ENCODE peak calls at places on chromosomes 13 and 19, in five cellular contexts. One of them, this sample, is unnamed.

GRCh38 chr19:1445932-1446712 is 3.8 kb upstream of the APC2 start:
- DNase-seq in stimulated activated CD8-positive, alpha-beta memory T cell treated with anti-CD3 and anti-CD28 coated beads, Interleukin-7, amount 100 ng/mL, for 1 hour: no peak
- DNase-seq in stimulated activated CD4-positive, alpha-beta T cell treated with anti-CD3 and anti-CD28 coated beads, TNF-alpha, amount 100 ng/mL, for 48 hours: no peak
- DNase-seq in mesothelial cell of epicardium: peak; percentile 62
- DNase-seq in EL: no peak
- DNase-seq in this sample: no peak

GRCh38 chr13:42215578-42216421 is 56.2 kb upstream of the AKAP11 start:
- DNase-seq in stimulated activated CD8-positive, alpha-beta memory T cell treated with anti-CD3 and anti-CD28 coated beads, Interleukin-7, amount 100 ng/mL, for 1 hour: no peak
- DNase-seq in mesothelial cell of epicardium: no peak
- DNase-seq in EL: peak; percentile 41
- DNase-seq in stimulated activated CD4-positive, alpha-beta T cell treated with anti-CD3 and anti-CD28 coated beads, TNF-alpha, amount 100 ng/mL, for 48 hours: no peak
- DNase-seq in this sample: peak; percentile 46

GRCh38 chr19:3725640-3726310 is 17.6 kb downstream of the TJP3 start:
- DNase-seq in mesothelial cell of epicardium: no peak
- DNase-seq in EL: peak; percentile 27
- DNase-seq in stimulated activated CD4-positive, alpha-beta T cell treated with anti-CD3 and anti-CD28 coated beads, TNF-alpha, amount 100 ng/mL, for 48 hours: no peak
- DNase-seq in stimulated activated CD8-positive, alpha-beta memory T cell treated with anti-CD3 and anti-CD28 coated beads, Interleukin-7, amount 100 ng/mL, for 1 hour: no peak
- DNase-seq in this sample: no peak

GRCh38 chr19:30666301-30666803 is 294.2 kb downstream of the ZNF536 start:
- DNase-seq in EL: peak; percentile 22
- DNase-seq in stimulated activated CD4-positive, alpha-beta T cell treated with anti-CD3 and anti-CD28 coated beads, TNF-alpha, amount 100 ng/mL, for 48 hours: no peak
- DNase-seq in stimulated activated CD8-positive, alpha-beta memory T cell treated with anti-CD3 and anti-CD28 coated beads, Interleukin-7, amount 100 ng/mL, for 1 hour: peak; percentile 11
- DNase-seq in mesothelial cell of epicardium: no peak
- DNase-seq in this sample: peak; percentile 2

GRCh38 chr19:47230122-47230920 is 678 bp downstream of the BBC3 start:
- DNase-seq in mesothelial cell of epicardium: peak; percentile 66
- DNase-seq in stimulated activated CD4-positive, alpha-beta T cell treated with anti-CD3 and anti-CD28 coated beads, TNF-alpha, amount 100 ng/mL, for 48 hours: no peak
- DNase-seq in stimulated activated CD8-positive, alpha-beta memory T cell treated with anti-CD3 and anti-CD28 coated beads, Interleukin-7, amount 100 ng/mL, for 1 hour: peak; percentile 66
- DNase-seq in EL: peak; percentile 49
- DNase-seq in this sample: no peak

GRCh38 chr13:37453246-37453645 is 145.3 kb downstream of the POSTN start:
- DNase-seq in EL: peak; percentile 18
- DNase-seq in stimulated activated CD4-positive, alpha-beta T cell treated with anti-CD3 and anti-CD28 coated beads, TNF-alpha, amount 100 ng/mL, for 48 hours: no peak
- DNase-seq in mesothelial cell of epicardium: no peak
- DNase-seq in stimulated activated CD8-positive, alpha-beta memory T cell treated with anti-CD3 and anti-CD28 coated beads, Interleukin-7, amount 100 ng/mL, for 1 hour: no peak
- DNase-seq in this sample: no peak

GRCh38 chr19:35030257-35031071 is at the start of gene SCN1B:
- DNase-seq in stimulated activated CD4-positive, alpha-beta T cell treated with anti-CD3 and anti-CD28 coated beads, TNF-alpha, amount 100 ng/mL, for 48 hours: peak; percentile 59
- DNase-seq in stimulated activated CD8-positive, alpha-beta memory T cell treated with anti-CD3 and anti-CD28 coated beads, Interleukin-7, amount 100 ng/mL, for 1 hour: peak; percentile 43
- DNase-seq in mesothelial cell of epicardium: peak; percentile 50
- DNase-seq in EL: peak; percentile 76
- DNase-seq in this sample: peak; percentile 33

GRCh38 chr13:42109957-42110356 is 61.5 kb downstream of the DGKH start:
- DNase-seq in stimulated activated CD4-positive, alpha-beta T cell treated with anti-CD3 and anti-CD28 coated beads, TNF-alpha, amount 100 ng/mL, for 48 hours: no peak
- DNase-seq in EL: no peak
- DNase-seq in stimulated activated CD8-positive, alpha-beta memory T cell treated with anti-CD3 and anti-CD28 coated beads, Interleukin-7, amount 100 ng/mL, for 1 hour: no peak
- DNase-seq in mesothelial cell of epicardium: no peak
- DNase-seq in this sample: no peak

GRCh38 chr13:33348366-33348765 is 62.8 kb upstream of the STARD13 start:
- DNase-seq in stimulated activated CD4-positive, alpha-beta T cell treated with anti-CD3 and anti-CD28 coated beads, TNF-alpha, amount 100 ng/mL, for 48 hours: no peak
- DNase-seq in mesothelial cell of epicardium: no peak
- DNase-seq in EL: peak; percentile 69
- DNase-seq in stimulated activated CD8-positive, alpha-beta memory T cell treated with anti-CD3 and anti-CD28 coated beads, Interleukin-7, amount 100 ng/mL, for 1 hour: no peak
- DNase-seq in this sample: no peak

GRCh38 chr13:102642475-102642874 is 45.7 kb downstream of the TPP2 start:
- DNase-seq in EL: no peak
- DNase-seq in stimulated activated CD4-positive, alpha-beta T cell treated with anti-CD3 and anti-CD28 coated beads, TNF-alpha, amount 100 ng/mL, for 48 hours: no peak
- DNase-seq in mesothelial cell of epicardium: no peak
- DNase-seq in stimulated activated CD8-positive, alpha-beta memory T cell treated with anti-CD3 and anti-CD28 coated beads, Interleukin-7, amount 100 ng/mL, for 1 hour: no peak
- DNase-seq in this sample: no peak

GRCh38 chr13:29849731-29850212 is 645 bp downstream of the UBL3 start:
- DNase-seq in stimulated activated CD4-positive, alpha-beta T cell treated with anti-CD3 and anti-CD28 coated beads, TNF-alpha, amount 100 ng/mL, for 48 hours: no peak
- DNase-seq in stimulated activated CD8-positive, alpha-beta memory T cell treated with anti-CD3 and anti-CD28 coated beads, Interleukin-7, amount 100 ng/mL, for 1 hour: no peak
- DNase-seq in mesothelial cell of epicardium: no peak
- DNase-seq in EL: peak; percentile 72
- DNase-seq in this sample: peak; percentile 50

GRCh38 chr13:33057019-33057785 is 41.0 kb downstream of the KL start:
- DNase-seq in EL: peak; percentile 27
- DNase-seq in stimulated activated CD8-positive, alpha-beta memory T cell treated with anti-CD3 and anti-CD28 coated beads, Interleukin-7, amount 100 ng/mL, for 1 hour: no peak
- DNase-seq in stimulated activated CD4-positive, alpha-beta T cell treated with anti-CD3 and anti-CD28 coated beads, TNF-alpha, amount 100 ng/mL, for 48 hours: no peak
- DNase-seq in mesothelial cell of epicardium: no peak
- DNase-seq in this sample: no peak

GRCh38 chr13:32314968-32315254 is 252 bp downstream of the ZAR1L start:
- DNase-seq in stimulated activated CD4-positive, alpha-beta T cell treated with anti-CD3 and anti-CD28 coated beads, TNF-alpha, amount 100 ng/mL, for 48 hours: peak; percentile 22
- DNase-seq in EL: peak; percentile 63
- DNase-seq in mesothelial cell of epicardium: no peak
- DNase-seq in stimulated activated CD8-positive, alpha-beta memory T cell treated with anti-CD3 and anti-CD28 coated beads, Interleukin-7, amount 100 ng/mL, for 1 hour: peak; percentile 35
- DNase-seq in this sample: no peak

GRCh38 chr19:22945560-22945959 is 57.4 kb downstream of the ZNF728 start:
- DNase-seq in EL: no peak
- DNase-seq in mesothelial cell of epicardium: no peak
- DNase-seq in stimulated activated CD8-positive, alpha-beta memory T cell treated with anti-CD3 and anti-CD28 coated beads, Interleukin-7, amount 100 ng/mL, for 1 hour: no peak
- DNase-seq in stimulated activated CD4-positive, alpha-beta T cell treated with anti-CD3 and anti-CD28 coated beads, TNF-alpha, amount 100 ng/mL, for 48 hours: no peak
- DNase-seq in this sample: peak; percentile 16

GRCh38 chr13:45040626-45041025 is 51.3 kb downstream of the GPALPP1 start:
- DNase-seq in EL: peak; percentile 18
- DNase-seq in stimulated activated CD4-positive, alpha-beta T cell treated with anti-CD3 and anti-CD28 coated beads, TNF-alpha, amount 100 ng/mL, for 48 hours: no peak
- DNase-seq in stimulated activated CD8-positive, alpha-beta memory T cell treated with anti-CD3 and anti-CD28 coated beads, Interleukin-7, amount 100 ng/mL, for 1 hour: no peak
- DNase-seq in mesothelial cell of epicardium: no peak
- DNase-seq in this sample: no peak

GRCh38 chr13:41296879-41297646 is 14.0 kb upstream of the NAA16 start:
- DNase-seq in mesothelial cell of epicardium: no peak
- DNase-seq in stimulated activated CD8-positive, alpha-beta memory T cell treated with anti-CD3 and anti-CD28 coated beads, Interleukin-7, amount 100 ng/mL, for 1 hour: no peak
- DNase-seq in stimulated activated CD4-positive, alpha-beta T cell treated with anti-CD3 and anti-CD28 coated beads, TNF-alpha, amount 100 ng/mL, for 48 hours: no peak
- DNase-seq in EL: no peak
- DNase-seq in this sample: no peak

GRCh38 chr13:52812941-52813340 is 35.5 kb downstream of the PCDH8 start:
- DNase-seq in stimulated activated CD4-positive, alpha-beta T cell treated with anti-CD3 and anti-CD28 coated beads, TNF-alpha, amount 100 ng/mL, for 48 hours: no peak
- DNase-seq in EL: no peak
- DNase-seq in mesothelial cell of epicardium: no peak
- DNase-seq in stimulated activated CD8-positive, alpha-beta memory T cell treated with anti-CD3 and anti-CD28 coated beads, Interleukin-7, amount 100 ng/mL, for 1 hour: no peak
- DNase-seq in this sample: no peak

GRCh38 chr13:27794075-27794691 is 1.9 kb downstream of the GSX1 start:
- DNase-seq in EL: no peak
- DNase-seq in stimulated activated CD8-positive, alpha-beta memory T cell treated with anti-CD3 and anti-CD28 coated beads, Interleukin-7, amount 100 ng/mL, for 1 hour: no peak
- DNase-seq in stimulated activated CD4-positive, alpha-beta T cell treated with anti-CD3 and anti-CD28 coated beads, TNF-alpha, amount 100 ng/mL, for 48 hours: no peak
- DNase-seq in mesothelial cell of epicardium: no peak
- DNase-seq in this sample: no peak

GRCh38 chr19:38009650-38010229 is 102.7 kb downstream of the SIPA1L3 start:
- DNase-seq in stimulated activated CD4-positive, alpha-beta T cell treated with anti-CD3 and anti-CD28 coated beads, TNF-alpha, amount 100 ng/mL, for 48 hours: no peak
- DNase-seq in mesothelial cell of epicardium: no peak
- DNase-seq in EL: no peak
- DNase-seq in stimulated activated CD8-positive, alpha-beta memory T cell treated with anti-CD3 and anti-CD28 coated beads, Interleukin-7, amount 100 ng/mL, for 1 hour: no peak
- DNase-seq in this sample: no peak

GRCh38 chr19:35095667-35096368 is 19.8 kb upstream of the FXYD3 start:
- DNase-seq in stimulated activated CD4-positive, alpha-beta T cell treated with anti-CD3 and anti-CD28 coated beads, TNF-alpha, amount 100 ng/mL, for 48 hours: no peak
- DNase-seq in mesothelial cell of epicardium: no peak
- DNase-seq in EL: no peak
- DNase-seq in stimulated activated CD8-positive, alpha-beta memory T cell treated with anti-CD3 and anti-CD28 coated beads, Interleukin-7, amount 100 ng/mL, for 1 hour: no peak
- DNase-seq in this sample: no peak

GRCh38 chr13:106418556-106418955 is 116.9 kb downstream of the EFNB2 start:
- DNase-seq in stimulated activated CD8-positive, alpha-beta memory T cell treated with anti-CD3 and anti-CD28 coated beads, Interleukin-7, amount 100 ng/mL, for 1 hour: no peak
- DNase-seq in stimulated activated CD4-positive, alpha-beta T cell treated with anti-CD3 and anti-CD28 coated beads, TNF-alpha, amount 100 ng/mL, for 48 hours: no peak
- DNase-seq in EL: peak; percentile 77
- DNase-seq in mesothelial cell of epicardium: no peak
- DNase-seq in this sample: no peak

GRCh38 chr19:46840157-46840942 is 10.3 kb downstream of the AP2S1 start:
- DNase-seq in stimulated activated CD8-positive, alpha-beta memory T cell treated with anti-CD3 and anti-CD28 coated beads, Interleukin-7, amount 100 ng/mL, for 1 hour: peak; percentile 5
- DNase-seq in EL: peak; percentile 71
- DNase-seq in mesothelial cell of epicardium: no peak
- DNase-seq in stimulated activated CD4-positive, alpha-beta T cell treated with anti-CD3 and anti-CD28 coated beads, TNF-alpha, amount 100 ng/mL, for 48 hours: no peak
- DNase-seq in this sample: no peak

GRCh38 chr19:58117841-58118575 is 20.0 kb upstream of the ZSCAN18 start:
- DNase-seq in stimulated activated CD4-positive, alpha-beta T cell treated with anti-CD3 and anti-CD28 coated beads, TNF-alpha, amount 100 ng/mL, for 48 hours: no peak
- DNase-seq in EL: no peak
- DNase-seq in stimulated activated CD8-positive, alpha-beta memory T cell treated with anti-CD3 and anti-CD28 coated beads, Interleukin-7, amount 100 ng/mL, for 1 hour: no peak
- DNase-seq in mesothelial cell of epicardium: no peak
- DNase-seq in this sample: no peak

GRCh38 chr13:111361873-111362648 is 41.6 kb downstream of the TEX29 start:
- DNase-seq in mesothelial cell of epicardium: no peak
- DNase-seq in stimulated activated CD8-positive, alpha-beta memory T cell treated with anti-CD3 and anti-CD28 coated beads, Interleukin-7, amount 100 ng/mL, for 1 hour: no peak
- DNase-seq in EL: no peak
- DNase-seq in stimulated activated CD4-positive, alpha-beta T cell treated with anti-CD3 and anti-CD28 coated beads, TNF-alpha, amount 100 ng/mL, for 48 hours: no peak
- DNase-seq in this sample: no peak

GRCh38 chr19:30406220-30406944 is 34.2 kb downstream of the ZNF536 start:
- DNase-seq in mesothelial cell of epicardium: no peak
- DNase-seq in EL: no peak
- DNase-seq in stimulated activated CD4-positive, alpha-beta T cell treated with anti-CD3 and anti-CD28 coated beads, TNF-alpha, amount 100 ng/mL, for 48 hours: no peak
- DNase-seq in stimulated activated CD8-positive, alpha-beta memory T cell treated with anti-CD3 and anti-CD28 coated beads, Interleukin-7, amount 100 ng/mL, for 1 hour: no peak
- DNase-seq in this sample: no peak

GRCh38 chr13:101473458-101473857 is 21.0 kb downstream of the ITGBL1 start:
- DNase-seq in stimulated activated CD8-positive, alpha-beta memory T cell treated with anti-CD3 and anti-CD28 coated beads, Interleukin-7, amount 100 ng/mL, for 1 hour: no peak
- DNase-seq in mesothelial cell of epicardium: no peak
- DNase-seq in stimulated activated CD4-positive, alpha-beta T cell treated with anti-CD3 and anti-CD28 coated beads, TNF-alpha, amount 100 ng/mL, for 48 hours: no peak
- DNase-seq in EL: peak; percentile 94
- DNase-seq in this sample: no peak

GRCh38 chr19:11365557-11366117 is 8.8 kb upstream of the SWSAP1 start:
- DNase-seq in stimulated activated CD4-positive, alpha-beta T cell treated with anti-CD3 and anti-CD28 coated beads, TNF-alpha, amount 100 ng/mL, for 48 hours: no peak
- DNase-seq in mesothelial cell of epicardium: no peak
- DNase-seq in stimulated activated CD8-positive, alpha-beta memory T cell treated with anti-CD3 and anti-CD28 coated beads, Interleukin-7, amount 100 ng/mL, for 1 hour: no peak
- DNase-seq in EL: no peak
- DNase-seq in this sample: no peak

GRCh38 chr13:66565261-66565660 is 664.9 kb downstream of the PCDH9 start:
- DNase-seq in mesothelial cell of epicardium: no peak
- DNase-seq in stimulated activated CD8-positive, alpha-beta memory T cell treated with anti-CD3 and anti-CD28 coated beads, Interleukin-7, amount 100 ng/mL, for 1 hour: no peak
- DNase-seq in stimulated activated CD4-positive, alpha-beta T cell treated with anti-CD3 and anti-CD28 coated beads, TNF-alpha, amount 100 ng/mL, for 48 hours: no peak
- DNase-seq in EL: no peak
- DNase-seq in this sample: no peak

GRCh38 chr19:10009269-10009665 is 1.0 kb downstream of the COL5A3 start:
- DNase-seq in mesothelial cell of epicardium: peak; percentile 82
- DNase-seq in stimulated activated CD8-positive, alpha-beta memory T cell treated with anti-CD3 and anti-CD28 coated beads, Interleukin-7, amount 100 ng/mL, for 1 hour: no peak
- DNase-seq in EL: peak; percentile 90
- DNase-seq in stimulated activated CD4-positive, alpha-beta T cell treated with anti-CD3 and anti-CD28 coated beads, TNF-alpha, amount 100 ng/mL, for 48 hours: no peak
- DNase-seq in this sample: no peak

GRCh38 chr19:40599331-40600085 is 1.7 kb upstream of the LTBP4 start:
- DNase-seq in stimulated activated CD8-positive, alpha-beta memory T cell treated with anti-CD3 and anti-CD28 coated beads, Interleukin-7, amount 100 ng/mL, for 1 hour: no peak
- DNase-seq in mesothelial cell of epicardium: no peak
- DNase-seq in EL: no peak
- DNase-seq in stimulated activated CD4-positive, alpha-beta T cell treated with anti-CD3 and anti-CD28 coated beads, TNF-alpha, amount 100 ng/mL, for 48 hours: no peak
- DNase-seq in this sample: no peak

GRCh38 chr13:66586489-66586888 is 643.6 kb downstream of the PCDH9 start:
- DNase-seq in mesothelial cell of epicardium: no peak
- DNase-seq in EL: no peak
- DNase-seq in stimulated activated CD8-positive, alpha-beta memory T cell treated with anti-CD3 and anti-CD28 coated beads, Interleukin-7, amount 100 ng/mL, for 1 hour: no peak
- DNase-seq in stimulated activated CD4-positive, alpha-beta T cell treated with anti-CD3 and anti-CD28 coated beads, TNF-alpha, amount 100 ng/mL, for 48 hours: no peak
- DNase-seq in this sample: peak; percentile 70

GRCh38 chr13:33514362-33514761 is 228.8 kb upstream of the STARD13 start:
- DNase-seq in stimulated activated CD4-positive, alpha-beta T cell treated with anti-CD3 and anti-CD28 coated beads, TNF-alpha, amount 100 ng/mL, for 48 hours: no peak
- DNase-seq in stimulated activated CD8-positive, alpha-beta memory T cell treated with anti-CD3 and anti-CD28 coated beads, Interleukin-7, amount 100 ng/mL, for 1 hour: no peak
- DNase-seq in mesothelial cell of epicardium: no peak
- DNase-seq in EL: no peak
- DNase-seq in this sample: no peak

GRCh38 chr13:39942901-39943273 is 287.4 kb downstream of the COG6 start:
- DNase-seq in stimulated activated CD8-positive, alpha-beta memory T cell treated with anti-CD3 and anti-CD28 coated beads, Interleukin-7, amount 100 ng/mL, for 1 hour: peak; percentile 54
- DNase-seq in EL: peak; percentile 83
- DNase-seq in stimulated activated CD4-positive, alpha-beta T cell treated with anti-CD3 and anti-CD28 coated beads, TNF-alpha, amount 100 ng/mL, for 48 hours: peak; percentile 58
- DNase-seq in mesothelial cell of epicardium: no peak
- DNase-seq in this sample: peak; percentile 8

GRCh38 chr19:39046037-39046821 is 13.9 kb upstream of the FBXO27 start:
- DNase-seq in stimulated activated CD4-positive, alpha-beta T cell treated with anti-CD3 and anti-CD28 coated beads, TNF-alpha, amount 100 ng/mL, for 48 hours: no peak
- DNase-seq in stimulated activated CD8-positive, alpha-beta memory T cell treated with anti-CD3 and anti-CD28 coated beads, Interleukin-7, amount 100 ng/mL, for 1 hour: no peak
- DNase-seq in mesothelial cell of epicardium: no peak
- DNase-seq in EL: peak; percentile 12
- DNase-seq in this sample: no peak

GRCh38 chr19:47093254-47093653 is 20.3 kb downstream of the ZC3H4 start:
- DNase-seq in stimulated activated CD4-positive, alpha-beta T cell treated with anti-CD3 and anti-CD28 coated beads, TNF-alpha, amount 100 ng/mL, for 48 hours: no peak
- DNase-seq in stimulated activated CD8-positive, alpha-beta memory T cell treated with anti-CD3 and anti-CD28 coated beads, Interleukin-7, amount 100 ng/mL, for 1 hour: no peak
- DNase-seq in mesothelial cell of epicardium: no peak
- DNase-seq in EL: no peak
- DNase-seq in this sample: no peak

GRCh38 chr13:47672982-47673670 is 327.9 kb downstream of the SUCLA2 start:
- DNase-seq in stimulated activated CD8-positive, alpha-beta memory T cell treated with anti-CD3 and anti-CD28 coated beads, Interleukin-7, amount 100 ng/mL, for 1 hour: no peak
- DNase-seq in EL: peak; percentile 87
- DNase-seq in mesothelial cell of epicardium: no peak
- DNase-seq in stimulated activated CD4-positive, alpha-beta T cell treated with anti-CD3 and anti-CD28 coated beads, TNF-alpha, amount 100 ng/mL, for 48 hours: no peak
- DNase-seq in this sample: no peak

GRCh38 chr19:52170863-52171320 is 529 bp downstream of the ZNF836 start:
- DNase-seq in EL: peak; percentile 21
- DNase-seq in stimulated activated CD4-positive, alpha-beta T cell treated with anti-CD3 and anti-CD28 coated beads, TNF-alpha, amount 100 ng/mL, for 48 hours: no peak
- DNase-seq in mesothelial cell of epicardium: no peak
- DNase-seq in stimulated activated CD8-positive, alpha-beta memory T cell treated with anti-CD3 and anti-CD28 coated beads, Interleukin-7, amount 100 ng/mL, for 1 hour: no peak
- DNase-seq in this sample: no peak

GRCh38 chr13:33016414-33017409 is at the start of gene KL:
- DNase-seq in stimulated activated CD8-positive, alpha-beta memory T cell treated with anti-CD3 and anti-CD28 coated beads, Interleukin-7, amount 100 ng/mL, for 1 hour: no peak
- DNase-seq in EL: peak; percentile 13
- DNase-seq in stimulated activated CD4-positive, alpha-beta T cell treated with anti-CD3 and anti-CD28 coated beads, TNF-alpha, amount 100 ng/mL, for 48 hours: no peak
- DNase-seq in mesothelial cell of epicardium: no peak
- DNase-seq in this sample: peak; percentile 49